ENCODE peak calls at places on chromosomes 3 and 15, in six cellular contexts. J is HEK293T, H is cardiac muscle cell, F is activated gamma-delta T cell, T is fibroblast of villous mesenchyme, P is GM04503. N is an unnamed sample.

GRCh38 chr3:151560750-151561149 is 99.9 kb upstream of the IGSF10 start:
- DNase-seq in P (no peak), H (peak), J (no peak), T (peak), F (no peak), N (no peak)

GRCh38 chr3:42264399-42265058 is 1.5 kb downstream of the CCK start:
- DNase-seq in F (no peak), T (no peak), P (no peak), H (peak), J (no peak), N (no peak)

GRCh38 chr15:101469520-101470288 is 19.8 kb downstream of the PCSK6 start:
- DNase-seq in P (no peak), T (no peak), H (peak), J (no peak), F (no peak), N (no peak)

GRCh38 chr3:71584216-71585061 is 911 bp upstream of the FOXP1 start:
- DNase-seq in J (peak), H (peak), T (peak), F (no peak), P (no peak), N (no peak)

GRCh38 chr3:148162132-148162531 is 535.6 kb upstream of the AGTR1 start:
- DNase-seq in F (no peak), J (no peak), P (no peak), H (peak), T (no peak), N (no peak)

GRCh38 chr3:65080432-65080831 is 392.6 kb upstream of the ADAMTS9 start:
- DNase-seq in T (no peak), F (no peak), H (no peak), P (no peak), J (no peak), N (no peak)

GRCh38 chr3:156608601-156609000 is 53.7 kb upstream of the SSR3 start:
- DNase-seq in H (no peak), J (no peak), T (no peak), P (no peak), F (no peak), N (no peak)

GRCh38 chr15:65245096-65245849 is 34.0 kb upstream of the CILP start:
- DNase-seq in H (peak), J (no peak), P (no peak), F (no peak), T (peak), N (peak)

GRCh38 chr3:15007681-15008141 is 57.4 kb downstream of the MRPS25 start:
- DNase-seq in F (no peak), J (no peak), P (peak), T (peak), H (peak), N (peak)

GRCh38 chr3:121491683-121492082 is 54.1 kb downstream of the POLQ start:
- DNase-seq in T (no peak), P (no peak), H (no peak), F (no peak), J (no peak), N (no peak)

GRCh38 chr3:141384157-141384556 is 15.9 kb downstream of the ZBTB38 start:
- DNase-seq in H (no peak), F (no peak), J (no peak), P (no peak), T (no peak), N (no peak)

GRCh38 chr15:77030042-77030927 is 35.4 kb downstream of the PSTPIP1 start:
- DNase-seq in T (no peak), P (no peak), H (no peak), J (no peak), F (no peak), N (no peak)

GRCh38 chr3:39934696-39935095 is 125.3 kb downstream of the MYRIP start:
- DNase-seq in F (no peak), P (no peak), J (no peak), H (no peak), T (no peak), N (no peak)

GRCh38 chr3:48504051-48504946 is at the start of gene SHISA5:
- DNase-seq in F (peak), T (peak), J (peak), P (peak), H (peak), N (no peak)

GRCh38 chr15:32908135-32908801 is 190.5 kb downstream of the GREM1 start:
- DNase-seq in J (no peak), T (peak), P (no peak), F (no peak), H (peak), N (no peak)

GRCh38 chr3:158773166-158773565 is 28.7 kb upstream of the MFSD1 start:
- DNase-seq in J (no peak), H (no peak), P (no peak), F (no peak), T (no peak), N (no peak)

GRCh38 chr3:78659386-78659987 is 1108.3 kb downstream of the ROBO1 start:
- DNase-seq in H (peak), F (no peak), P (no peak), T (peak), J (peak), N (peak)

GRCh38 chr15:70608156-70608555 is 155.2 kb downstream of the UACA start:
- DNase-seq in T (peak), F (no peak), H (peak), P (no peak), J (no peak), N (no peak)

GRCh38 chr15:78937132-78937739 is 7.6 kb downstream of the CTSH start:
- DNase-seq in J (no peak), H (peak), P (no peak), F (no peak), T (peak), N (no peak)

GRCh38 chr3:16481570-16481897 is 32.0 kb downstream of the RFTN1 start:
- DNase-seq in F (no peak), J (no peak), H (no peak), P (no peak), T (no peak), N (no peak)

GRCh38 chr15:64211696-64212095 is 48.9 kb upstream of the PPIB start:
- DNase-seq in F (no peak), H (no peak), T (no peak), J (no peak), P (no peak), N (no peak)

GRCh38 chr15:92840149-92840548 is 60.0 kb upstream of the CHD2 start:
- DNase-seq in P (no peak), H (no peak), F (no peak), J (no peak), T (no peak), N (no peak)

GRCh38 chr3:47780727-47781325 is 867 bp downstream of the SMARCC1 start:
- DNase-seq in T (peak), F (no peak), H (peak), J (no peak), P (no peak), N (peak)

GRCh38 chr3:15331606-15332404 is 581 bp downstream of the SH3BP5 start:
- DNase-seq in T (no peak), J (peak), H (no peak), P (no peak), F (peak), N (no peak)

GRCh38 chr3:185680216-185680615 is 94.1 kb downstream of the SENP2 start:
- DNase-seq in P (no peak), H (no peak), F (no peak), J (no peak), T (peak), N (no peak)

GRCh38 chr3:169146112-169146665 is 517.3 kb downstream of the MECOM start:
- DNase-seq in F (no peak), T (peak), J (peak), P (no peak), H (peak), N (no peak)

GRCh38 chr3:184786271-184787010 is 25.5 kb upstream of the VPS8 start:
- DNase-seq in J (no peak), T (peak), P (peak), F (no peak), H (peak), N (peak)

GRCh38 chr3:64088408-64089136 is 65.3 kb upstream of the PSMD6 start:
- DNase-seq in P (no peak), H (peak), T (peak), F (no peak), J (no peak), N (no peak)

GRCh38 chr3:30222436-30222835 is 384.0 kb upstream of the TGFBR2 start:
- DNase-seq in H (peak), P (no peak), T (no peak), J (no peak), F (no peak), N (no peak)

GRCh38 chr3:153289334-153289808 is 127.3 kb downstream of the RAP2B start:
- DNase-seq in T (peak), J (no peak), P (no peak), H (no peak), F (no peak), N (no peak)

GRCh38 chr3:112038863-112039262 is 4.3 kb downstream of the TMPRSS7 start:
- DNase-seq in P (no peak), T (no peak), J (no peak), F (no peak), H (peak), N (no peak)

GRCh38 chr3:196740476-196741400 is 1.1 kb downstream of the PAK2 start:
- DNase-seq in F (no peak), P (peak), T (peak), J (peak), H (peak), N (no peak)

GRCh38 chr15:89556413-89557262 is 18.6 kb upstream of the TICRR start:
- DNase-seq in H (peak), J (peak), T (peak), F (no peak), P (peak), N (no peak)

GRCh38 chr3:159667261-159667660 is 321.4 kb upstream of the IL12A start:
- DNase-seq in P (no peak), J (no peak), H (no peak), F (no peak), T (no peak), N (no peak)

GRCh38 chr15:35466476-35466875 is 79.5 kb downstream of the DPH6 start:
- DNase-seq in H (no peak), T (no peak), F (no peak), P (no peak), J (no peak), N (no peak)

GRCh38 chr15:91099616-91100560 is at the start of gene SV2B:
- DNase-seq in P (no peak), H (peak), J (peak), T (peak), F (peak), N (no peak)

GRCh38 chr15:41695750-41696436 is 35.7 kb downstream of the MGA start:
- DNase-seq in F (no peak), J (peak), P (no peak), T (peak), H (peak), N (no peak)

N was measured in HS-5.